ENCODE peak calls at places on chromosomes 7 and 10, in four cellular contexts. One of them, this sample, is unnamed.

GRCh38 chr7:49848211-49848841 is 74.9 kb downstream of the VWC2 start:
- DNase-seq in stimulated activated CD4-positive, alpha-beta T cell treated with anti-CD3 and anti-CD28 coated beads, Interleukin-1b, Interleukin-23, amount 100 ng/mL, for 1 hour: no peak
- DNase-seq in Panc1: no peak
- DNase-seq in astrocyte of the hippocampus: no peak
- DNase-seq in this sample: no peak

GRCh38 chr10:69360485-69361302 is 56.0 kb downstream of the TACR2 start:
- DNase-seq in Panc1: no peak
- DNase-seq in astrocyte of the hippocampus: peak
- DNase-seq in stimulated activated CD4-positive, alpha-beta T cell treated with anti-CD3 and anti-CD28 coated beads, Interleukin-1b, Interleukin-23, amount 100 ng/mL, for 1 hour: no peak
- DNase-seq in this sample: peak

GRCh38 chr7:44891372-44891771 is 6.0 kb upstream of the PURB start:
- DNase-seq in Panc1: no peak
- DNase-seq in stimulated activated CD4-positive, alpha-beta T cell treated with anti-CD3 and anti-CD28 coated beads, Interleukin-1b, Interleukin-23, amount 100 ng/mL, for 1 hour: no peak
- DNase-seq in astrocyte of the hippocampus: no peak
- DNase-seq in this sample: no peak

GRCh38 chr7:100983451-100984187 is 14.3 kb downstream of the MUC12 start:
- DNase-seq in stimulated activated CD4-positive, alpha-beta T cell treated with anti-CD3 and anti-CD28 coated beads, Interleukin-1b, Interleukin-23, amount 100 ng/mL, for 1 hour: no peak
- DNase-seq in astrocyte of the hippocampus: peak
- DNase-seq in Panc1: peak
- DNase-seq in this sample: no peak

GRCh38 chr7:41873781-41874180 is 170.9 kb upstream of the INHBA start:
- DNase-seq in stimulated activated CD4-positive, alpha-beta T cell treated with anti-CD3 and anti-CD28 coated beads, Interleukin-1b, Interleukin-23, amount 100 ng/mL, for 1 hour: no peak
- DNase-seq in astrocyte of the hippocampus: no peak
- DNase-seq in Panc1: no peak
- DNase-seq in this sample: peak

GRCh38 chr10:64182671-64183070 is 661.5 kb downstream of the REEP3 start:
- DNase-seq in Panc1: no peak
- DNase-seq in astrocyte of the hippocampus: no peak
- DNase-seq in stimulated activated CD4-positive, alpha-beta T cell treated with anti-CD3 and anti-CD28 coated beads, Interleukin-1b, Interleukin-23, amount 100 ng/mL, for 1 hour: no peak
- DNase-seq in this sample: no peak

GRCh38 chr7:81308643-81309354 is 389.9 kb upstream of the SEMA3C start:
- DNase-seq in astrocyte of the hippocampus: no peak
- DNase-seq in Panc1: no peak
- DNase-seq in stimulated activated CD4-positive, alpha-beta T cell treated with anti-CD3 and anti-CD28 coated beads, Interleukin-1b, Interleukin-23, amount 100 ng/mL, for 1 hour: no peak
- DNase-seq in this sample: peak

GRCh38 chr7:68276725-68277124 is 1280.1 kb downstream of the TYW1 start:
- DNase-seq in astrocyte of the hippocampus: no peak
- DNase-seq in Panc1: no peak
- DNase-seq in stimulated activated CD4-positive, alpha-beta T cell treated with anti-CD3 and anti-CD28 coated beads, Interleukin-1b, Interleukin-23, amount 100 ng/mL, for 1 hour: no peak
- DNase-seq in this sample: no peak

GRCh38 chr10:47316131-47316530 is 6.1 kb upstream of the GDF2 start:
- DNase-seq in stimulated activated CD4-positive, alpha-beta T cell treated with anti-CD3 and anti-CD28 coated beads, Interleukin-1b, Interleukin-23, amount 100 ng/mL, for 1 hour: no peak
- DNase-seq in astrocyte of the hippocampus: no peak
- DNase-seq in Panc1: no peak
- DNase-seq in this sample: no peak

GRCh38 chr10:46229144-46229563 is 57.6 kb upstream of the ANTXRL start:
- DNase-seq in Panc1: peak
- DNase-seq in stimulated activated CD4-positive, alpha-beta T cell treated with anti-CD3 and anti-CD28 coated beads, Interleukin-1b, Interleukin-23, amount 100 ng/mL, for 1 hour: no peak
- DNase-seq in astrocyte of the hippocampus: peak
- DNase-seq in this sample: peak

This sample was measured in left kidney.